ENCODE peak calls at places on chromosomes 4 and X, in nine cellular contexts. One of them, this sample, is unnamed. For H3K36me3, the result is how much of the 10 kb centered on the place peaks cover.

GRCh38 chr4:76987153-76987562 is 37.6 kb downstream of the SEPTIN11 start:
- DNase-seq in heart left ventricle: peak
- DNase-seq in aorta: no peak
- DNase-seq in neural progenitor cell: no peak
- DNase-seq in endodermal cell: peak
- DNase-seq in upper lobe of right lung: no peak
- DNase-seq in CD8-positive, alpha-beta T cell: no peak
- DNase-seq in naive thymus-derived CD4-positive, alpha-beta T cell: no peak
- DNase-seq in pancreas: no peak
- DNase-seq in this sample: peak

GRCh38 chr4:109495514-109495913 is 61.9 kb downstream of the SEC24B start:
- DNase-seq in heart left ventricle: no peak
- DNase-seq in aorta: no peak
- DNase-seq in neural progenitor cell: no peak
- DNase-seq in endodermal cell: no peak
- DNase-seq in upper lobe of right lung: no peak
- DNase-seq in CD8-positive, alpha-beta T cell: no peak
- DNase-seq in naive thymus-derived CD4-positive, alpha-beta T cell: no peak
- DNase-seq in pancreas: no peak
- DNase-seq in this sample: no peak

GRCh38 chr4:5338511-5338910 is 287.2 kb downstream of the STK32B start:
- DNase-seq in heart left ventricle: no peak
- DNase-seq in aorta: no peak
- DNase-seq in neural progenitor cell: no peak
- DNase-seq in endodermal cell: no peak
- DNase-seq in upper lobe of right lung: no peak
- DNase-seq in CD8-positive, alpha-beta T cell: no peak
- DNase-seq in naive thymus-derived CD4-positive, alpha-beta T cell: no peak
- DNase-seq in pancreas: no peak
- DNase-seq in this sample: no peak

GRCh38 chr4:169948271-169948670 is 77.9 kb downstream of the MFAP3L start:
- DNase-seq in heart left ventricle: no peak
- DNase-seq in aorta: no peak
- DNase-seq in neural progenitor cell: no peak
- DNase-seq in endodermal cell: no peak
- DNase-seq in upper lobe of right lung: no peak
- DNase-seq in CD8-positive, alpha-beta T cell: no peak
- DNase-seq in naive thymus-derived CD4-positive, alpha-beta T cell: no peak
- DNase-seq in pancreas: no peak
- DNase-seq in this sample: no peak

GRCh38 chr4:152180369-152180768 is 355.5 kb downstream of the FBXW7 start:
- DNase-seq in heart left ventricle: no peak
- DNase-seq in aorta: no peak
- DNase-seq in neural progenitor cell: no peak
- DNase-seq in endodermal cell: no peak
- DNase-seq in upper lobe of right lung: no peak
- DNase-seq in CD8-positive, alpha-beta T cell: no peak
- DNase-seq in naive thymus-derived CD4-positive, alpha-beta T cell: no peak
- DNase-seq in pancreas: no peak
- DNase-seq in this sample: no peak

GRCh38 chrX:7147431-7147977 is at the start of gene STS:
- DNase-seq in heart left ventricle: peak
- DNase-seq in aorta: peak
- DNase-seq in neural progenitor cell: peak
- DNase-seq in endodermal cell: peak
- DNase-seq in upper lobe of right lung: no peak
- DNase-seq in CD8-positive, alpha-beta T cell: peak
- DNase-seq in naive thymus-derived CD4-positive, alpha-beta T cell: no peak
- DNase-seq in pancreas: peak
- DNase-seq in this sample: no peak

GRCh38 chr4:155629183-155629825 is 37.3 kb upstream of the GUCY1A1 start:
- DNase-seq in heart left ventricle: no peak
- DNase-seq in aorta: no peak
- DNase-seq in neural progenitor cell: no peak
- DNase-seq in endodermal cell: no peak
- DNase-seq in upper lobe of right lung: no peak
- DNase-seq in CD8-positive, alpha-beta T cell: no peak
- DNase-seq in naive thymus-derived CD4-positive, alpha-beta T cell: no peak
- DNase-seq in pancreas: no peak
- DNase-seq in this sample: no peak

GRCh38 chr4:99855677-99856076 is 38.5 kb downstream of the LAMTOR3 start:
- DNase-seq in heart left ventricle: no peak
- DNase-seq in aorta: no peak
- DNase-seq in neural progenitor cell: no peak
- DNase-seq in endodermal cell: no peak
- DNase-seq in upper lobe of right lung: no peak
- DNase-seq in CD8-positive, alpha-beta T cell: no peak
- DNase-seq in naive thymus-derived CD4-positive, alpha-beta T cell: no peak
- DNase-seq in pancreas: no peak
- DNase-seq in this sample: no peak

GRCh38 chr4:70993181-70994068 is at the start of gene DCK:
- DNase-seq in heart left ventricle: peak
- DNase-seq in aorta: peak
- DNase-seq in neural progenitor cell: peak
- DNase-seq in endodermal cell: peak
- DNase-seq in upper lobe of right lung: peak
- DNase-seq in CD8-positive, alpha-beta T cell: peak
- DNase-seq in naive thymus-derived CD4-positive, alpha-beta T cell: peak
- DNase-seq in pancreas: peak
- DNase-seq in this sample: peak

GRCh38 chr4:27251788-27252187 is 391.1 kb downstream of the STIM2 start:
- DNase-seq in heart left ventricle: no peak
- DNase-seq in aorta: no peak
- DNase-seq in neural progenitor cell: no peak
- DNase-seq in endodermal cell: no peak
- DNase-seq in upper lobe of right lung: no peak
- DNase-seq in CD8-positive, alpha-beta T cell: no peak
- DNase-seq in naive thymus-derived CD4-positive, alpha-beta T cell: no peak
- DNase-seq in pancreas: no peak
- DNase-seq in this sample: no peak

GRCh38 chr4:90127223-90127705 is at the start of gene CCSER1:
- DNase-seq in heart left ventricle: peak
- DNase-seq in aorta: peak
- DNase-seq in neural progenitor cell: peak
- DNase-seq in endodermal cell: peak
- DNase-seq in upper lobe of right lung: peak
- DNase-seq in CD8-positive, alpha-beta T cell: peak
- DNase-seq in naive thymus-derived CD4-positive, alpha-beta T cell: peak
- DNase-seq in pancreas: peak
- DNase-seq in this sample: peak

GRCh38 chr4:143375326-143376073 is 38.8 kb downstream of the GAB1 start:
- DNase-seq in heart left ventricle: no peak
- DNase-seq in aorta: no peak
- DNase-seq in neural progenitor cell: peak
- DNase-seq in endodermal cell: peak
- DNase-seq in upper lobe of right lung: no peak
- DNase-seq in CD8-positive, alpha-beta T cell: no peak
- DNase-seq in naive thymus-derived CD4-positive, alpha-beta T cell: no peak
- DNase-seq in pancreas: no peak
- DNase-seq in this sample: no peak

GRCh38 chr4:138864961-138865720 is 150.4 kb upstream of the NOCT start:
- DNase-seq in heart left ventricle: no peak
- DNase-seq in aorta: no peak
- DNase-seq in neural progenitor cell: no peak
- DNase-seq in endodermal cell: peak
- DNase-seq in upper lobe of right lung: no peak
- DNase-seq in CD8-positive, alpha-beta T cell: no peak
- DNase-seq in naive thymus-derived CD4-positive, alpha-beta T cell: no peak
- DNase-seq in pancreas: peak
- DNase-seq in this sample: no peak

GRCh38 chr4:64784125-64784524 is 374.9 kb upstream of the TECRL start:
- DNase-seq in heart left ventricle: no peak
- DNase-seq in aorta: no peak
- DNase-seq in neural progenitor cell: no peak
- DNase-seq in endodermal cell: no peak
- DNase-seq in upper lobe of right lung: no peak
- DNase-seq in CD8-positive, alpha-beta T cell: no peak
- DNase-seq in naive thymus-derived CD4-positive, alpha-beta T cell: no peak
- DNase-seq in pancreas: no peak
- DNase-seq in this sample: no peak

GRCh38 chr4:108006361-108006760 is 16.7 kb downstream of the HADH start:
- DNase-seq in heart left ventricle: no peak
- DNase-seq in aorta: no peak
- DNase-seq in neural progenitor cell: no peak
- DNase-seq in endodermal cell: no peak
- DNase-seq in upper lobe of right lung: no peak
- DNase-seq in CD8-positive, alpha-beta T cell: no peak
- DNase-seq in naive thymus-derived CD4-positive, alpha-beta T cell: no peak
- DNase-seq in pancreas: no peak
- DNase-seq in this sample: no peak

GRCh38 chr4:47774078-47774477 is 63.8 kb downstream of the CORIN start:
- DNase-seq in heart left ventricle: no peak
- DNase-seq in aorta: no peak
- DNase-seq in neural progenitor cell: peak
- DNase-seq in endodermal cell: peak
- DNase-seq in upper lobe of right lung: no peak
- DNase-seq in CD8-positive, alpha-beta T cell: no peak
- DNase-seq in naive thymus-derived CD4-positive, alpha-beta T cell: no peak
- DNase-seq in pancreas: peak
- DNase-seq in this sample: peak

GRCh38 chr4:113311047-113311446 is 261.6 kb downstream of the ANK2 start:
- DNase-seq in heart left ventricle: no peak
- DNase-seq in aorta: no peak
- DNase-seq in neural progenitor cell: no peak
- DNase-seq in endodermal cell: no peak
- DNase-seq in upper lobe of right lung: no peak
- DNase-seq in CD8-positive, alpha-beta T cell: no peak
- DNase-seq in naive thymus-derived CD4-positive, alpha-beta T cell: no peak
- DNase-seq in pancreas: no peak
- DNase-seq in this sample: no peak

GRCh38 chr4:113312529-113312928 is 263.1 kb downstream of the ANK2 start:
- DNase-seq in heart left ventricle: no peak
- DNase-seq in aorta: no peak
- DNase-seq in neural progenitor cell: no peak
- DNase-seq in endodermal cell: no peak
- DNase-seq in upper lobe of right lung: no peak
- DNase-seq in CD8-positive, alpha-beta T cell: no peak
- DNase-seq in naive thymus-derived CD4-positive, alpha-beta T cell: no peak
- DNase-seq in pancreas: no peak
- DNase-seq in this sample: peak

GRCh38 chr4:113317523-113317922 is 268.1 kb downstream of the ANK2 start:
- DNase-seq in heart left ventricle: no peak
- DNase-seq in aorta: no peak
- DNase-seq in neural progenitor cell: no peak
- DNase-seq in endodermal cell: no peak
- DNase-seq in upper lobe of right lung: no peak
- DNase-seq in CD8-positive, alpha-beta T cell: no peak
- DNase-seq in naive thymus-derived CD4-positive, alpha-beta T cell: no peak
- DNase-seq in pancreas: no peak
- DNase-seq in this sample: no peak

GRCh38 chr4:113316879-113317278 is 267.4 kb downstream of the ANK2 start:
- DNase-seq in heart left ventricle: no peak
- DNase-seq in aorta: no peak
- DNase-seq in neural progenitor cell: peak
- DNase-seq in endodermal cell: no peak
- DNase-seq in upper lobe of right lung: no peak
- DNase-seq in CD8-positive, alpha-beta T cell: no peak
- DNase-seq in naive thymus-derived CD4-positive, alpha-beta T cell: peak
- DNase-seq in pancreas: no peak
- DNase-seq in this sample: no peak
- H3K4me3 ChIP-seq in heart left ventricle: no peak
- H3K4me3 ChIP-seq in aorta: no peak
- H3K4me3 ChIP-seq in neural progenitor cell: no peak
- H3K4me3 ChIP-seq in endodermal cell: no peak
- H3K4me3 ChIP-seq in upper lobe of right lung: no peak
- H3K4me3 ChIP-seq in CD8-positive, alpha-beta T cell: no peak
- H3K4me3 ChIP-seq in naive thymus-derived CD4-positive, alpha-beta T cell: no peak
- H3K4me3 ChIP-seq in pancreas: no peak
- H3K4me3 ChIP-seq in this sample: no peak

DNA sequence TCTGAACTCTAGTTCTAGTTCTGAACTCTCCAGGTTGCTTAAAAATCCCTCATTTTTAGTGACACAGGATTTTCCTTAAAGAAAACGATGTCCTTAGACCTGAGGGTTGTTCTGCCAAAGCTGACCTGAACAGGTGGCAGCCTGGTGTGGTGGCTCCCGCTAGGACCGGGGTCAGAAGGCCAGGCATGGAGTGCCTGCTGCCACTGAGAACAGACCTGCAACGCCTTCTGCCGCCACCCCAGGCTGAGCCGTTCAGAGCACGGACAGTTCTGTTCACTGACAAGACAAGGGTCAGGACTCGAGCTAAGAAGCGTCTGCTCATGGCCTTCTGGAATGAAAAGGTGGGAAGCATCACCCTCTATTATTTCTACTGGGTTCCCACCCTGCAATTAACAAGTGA is 15.8 kb downstream of the DCTD start:
- DNase-seq in heart left ventricle: no peak
- DNase-seq in aorta: no peak
- DNase-seq in neural progenitor cell: no peak
- DNase-seq in endodermal cell: no peak
- DNase-seq in upper lobe of right lung: no peak
- DNase-seq in CD8-positive, alpha-beta T cell: no peak
- DNase-seq in naive thymus-derived CD4-positive, alpha-beta T cell: no peak
- DNase-seq in pancreas: no peak
- DNase-seq in this sample: no peak
- H3K36me3 ChIP-seq in heart left ventricle: half or more
- H3K36me3 ChIP-seq in aorta: under half
- H3K36me3 ChIP-seq in neural progenitor cell: under half
- H3K36me3 ChIP-seq in endodermal cell: half or more
- H3K36me3 ChIP-seq in upper lobe of right lung: under half
- H3K36me3 ChIP-seq in CD8-positive, alpha-beta T cell: under half
- H3K36me3 ChIP-seq in naive thymus-derived CD4-positive, alpha-beta T cell: under half
- H3K36me3 ChIP-seq in pancreas: under half
- H3K36me3 ChIP-seq in this sample: under half

GRCh38 chr4:54539500-54540029 is 118.2 kb upstream of the KIT start:
- DNase-seq in heart left ventricle: peak
- DNase-seq in aorta: peak
- DNase-seq in neural progenitor cell: peak
- DNase-seq in endodermal cell: peak
- DNase-seq in upper lobe of right lung: peak
- DNase-seq in CD8-positive, alpha-beta T cell: no peak
- DNase-seq in naive thymus-derived CD4-positive, alpha-beta T cell: no peak
- DNase-seq in pancreas: peak
- DNase-seq in this sample: peak
- H3K4me3 ChIP-seq in heart left ventricle: peak
- H3K4me3 ChIP-seq in aorta: peak
- H3K4me3 ChIP-seq in neural progenitor cell: peak
- H3K4me3 ChIP-seq in endodermal cell: peak
- H3K4me3 ChIP-seq in upper lobe of right lung: peak
- H3K4me3 ChIP-seq in CD8-positive, alpha-beta T cell: no peak
- H3K4me3 ChIP-seq in naive thymus-derived CD4-positive, alpha-beta T cell: no peak
- H3K4me3 ChIP-seq in pancreas: peak
- H3K4me3 ChIP-seq in this sample: peak

DNA sequence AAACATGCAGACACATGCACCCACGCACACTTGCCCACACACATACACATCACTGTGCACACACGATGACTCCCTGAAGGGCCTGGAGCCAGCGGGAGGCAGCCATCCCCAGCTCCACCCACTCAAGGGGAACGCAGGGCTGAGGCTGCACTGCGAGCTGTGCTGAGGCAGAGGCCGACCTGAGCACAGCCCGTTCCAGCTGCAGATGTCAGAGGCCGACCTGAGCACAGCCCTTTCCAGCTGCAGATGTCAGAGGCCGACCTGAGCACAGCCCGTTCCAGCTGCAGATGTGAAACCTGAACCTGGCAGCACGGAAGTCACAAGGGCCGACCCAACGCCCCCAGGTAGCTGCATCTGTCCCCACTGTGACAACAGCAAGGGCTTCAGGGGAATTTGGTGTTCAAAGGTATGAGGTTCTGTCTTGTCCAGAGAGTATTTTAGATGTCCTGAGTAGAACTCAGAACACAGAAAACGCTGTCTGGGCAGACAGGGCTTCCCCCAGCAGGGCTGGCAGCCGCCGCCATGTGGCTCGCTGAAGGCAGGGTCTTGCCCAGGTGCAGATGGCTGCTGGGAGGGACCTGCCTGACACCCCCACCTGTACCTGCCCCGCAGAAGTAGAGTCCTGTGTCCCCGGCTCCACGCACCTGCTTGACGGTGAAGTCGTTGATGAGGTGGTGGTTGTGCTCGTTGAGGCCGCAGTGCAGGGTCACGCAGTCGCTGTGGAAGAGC is 33.4 kb downstream of the CTBP1 start:
- DNase-seq in heart left ventricle: no peak
- DNase-seq in aorta: no peak
- DNase-seq in neural progenitor cell: no peak
- DNase-seq in endodermal cell: no peak
- DNase-seq in upper lobe of right lung: no peak
- DNase-seq in CD8-positive, alpha-beta T cell: no peak
- DNase-seq in naive thymus-derived CD4-positive, alpha-beta T cell: no peak
- DNase-seq in pancreas: peak
- DNase-seq in this sample: no peak
- H3K36me3 ChIP-seq in heart left ventricle: half or more
- H3K36me3 ChIP-seq in aorta: under half
- H3K36me3 ChIP-seq in neural progenitor cell: under half
- H3K36me3 ChIP-seq in endodermal cell: under half
- H3K36me3 ChIP-seq in upper lobe of right lung: half or more
- H3K36me3 ChIP-seq in CD8-positive, alpha-beta T cell: under half
- H3K36me3 ChIP-seq in naive thymus-derived CD4-positive, alpha-beta T cell: under half
- H3K36me3 ChIP-seq in pancreas: under half
- H3K36me3 ChIP-seq in this sample: under half

This sample was measured in H7.